ENCODE peak calls at places on chromosomes 12 and 14, in seven cellular contexts. One of them, this sample, is unnamed.

GRCh38 chr12:116389990-116390655 is 112.6 kb upstream of the MED13L start:
- DNase-seq in endothelial cell: no peak
- DNase-seq in stimulated activated CD4-positive, alpha-beta T cell treated with anti-CD3 and anti-CD28 coated beads, Interleukin-4, amount 100 ng/mL, for 1 hour: no peak
- DNase-seq in T-helper 9 cell: no peak
- DNase-seq in SW480: no peak
- DNase-seq in activated effector memory CD4-positive, alpha-beta T cell treated with Interleukin-2 at 50 U/mL for 16 hours: no peak
- DNase-seq in activated CD8-positive, alpha-beta T cell treated with anti-CD3 and anti-CD28 coated beads for 36 hours: no peak
- DNase-seq in this sample: no peak

GRCh38 chr12:109606261-109607028 is 32.9 kb downstream of the MVK start:
- DNase-seq in endothelial cell: no peak
- DNase-seq in stimulated activated CD4-positive, alpha-beta T cell treated with anti-CD3 and anti-CD28 coated beads, Interleukin-4, amount 100 ng/mL, for 1 hour: no peak
- DNase-seq in T-helper 9 cell: no peak
- DNase-seq in SW480: no peak
- DNase-seq in activated effector memory CD4-positive, alpha-beta T cell treated with Interleukin-2 at 50 U/mL for 16 hours: no peak
- DNase-seq in activated CD8-positive, alpha-beta T cell treated with anti-CD3 and anti-CD28 coated beads for 36 hours: no peak
- DNase-seq in this sample: no peak

GRCh38 chr12:123801573-123802178 is 39.6 kb downstream of the DNAH10 start:
- DNase-seq in endothelial cell: no peak
- DNase-seq in stimulated activated CD4-positive, alpha-beta T cell treated with anti-CD3 and anti-CD28 coated beads, Interleukin-4, amount 100 ng/mL, for 1 hour: no peak
- DNase-seq in T-helper 9 cell: no peak
- DNase-seq in SW480: peak
- DNase-seq in activated effector memory CD4-positive, alpha-beta T cell treated with Interleukin-2 at 50 U/mL for 16 hours: no peak
- DNase-seq in activated CD8-positive, alpha-beta T cell treated with anti-CD3 and anti-CD28 coated beads for 36 hours: no peak
- DNase-seq in this sample: no peak

GRCh38 chr12:131869871-131870418 is 24.5 kb upstream of the ULK1 start:
- DNase-seq in endothelial cell: no peak
- DNase-seq in stimulated activated CD4-positive, alpha-beta T cell treated with anti-CD3 and anti-CD28 coated beads, Interleukin-4, amount 100 ng/mL, for 1 hour: no peak
- DNase-seq in T-helper 9 cell: no peak
- DNase-seq in SW480: peak
- DNase-seq in activated effector memory CD4-positive, alpha-beta T cell treated with Interleukin-2 at 50 U/mL for 16 hours: no peak
- DNase-seq in activated CD8-positive, alpha-beta T cell treated with anti-CD3 and anti-CD28 coated beads for 36 hours: no peak
- DNase-seq in this sample: no peak

GRCh38 chr12:66903782-66904396 is 225.0 kb upstream of the GRIP1 start:
- DNase-seq in endothelial cell: no peak
- DNase-seq in stimulated activated CD4-positive, alpha-beta T cell treated with anti-CD3 and anti-CD28 coated beads, Interleukin-4, amount 100 ng/mL, for 1 hour: no peak
- DNase-seq in T-helper 9 cell: no peak
- DNase-seq in SW480: peak
- DNase-seq in activated effector memory CD4-positive, alpha-beta T cell treated with Interleukin-2 at 50 U/mL for 16 hours: no peak
- DNase-seq in activated CD8-positive, alpha-beta T cell treated with anti-CD3 and anti-CD28 coated beads for 36 hours: no peak
- DNase-seq in this sample: no peak

GRCh38 chr14:73258845-73259611 is 21.7 kb downstream of the PAPLN start:
- DNase-seq in endothelial cell: no peak
- DNase-seq in stimulated activated CD4-positive, alpha-beta T cell treated with anti-CD3 and anti-CD28 coated beads, Interleukin-4, amount 100 ng/mL, for 1 hour: no peak
- DNase-seq in T-helper 9 cell: no peak
- DNase-seq in SW480: no peak
- DNase-seq in activated effector memory CD4-positive, alpha-beta T cell treated with Interleukin-2 at 50 U/mL for 16 hours: no peak
- DNase-seq in activated CD8-positive, alpha-beta T cell treated with anti-CD3 and anti-CD28 coated beads for 36 hours: no peak
- DNase-seq in this sample: no peak

GRCh38 chr14:99047436-99048110 is 224.4 kb downstream of the BCL11B start:
- DNase-seq in endothelial cell: no peak
- DNase-seq in stimulated activated CD4-positive, alpha-beta T cell treated with anti-CD3 and anti-CD28 coated beads, Interleukin-4, amount 100 ng/mL, for 1 hour: no peak
- DNase-seq in T-helper 9 cell: no peak
- DNase-seq in SW480: no peak
- DNase-seq in activated effector memory CD4-positive, alpha-beta T cell treated with Interleukin-2 at 50 U/mL for 16 hours: no peak
- DNase-seq in activated CD8-positive, alpha-beta T cell treated with anti-CD3 and anti-CD28 coated beads for 36 hours: peak
- DNase-seq in this sample: no peak

GRCh38 chr14:105093426-105094192 is 28.4 kb upstream of the GPR132 start:
- DNase-seq in endothelial cell: peak
- DNase-seq in stimulated activated CD4-positive, alpha-beta T cell treated with anti-CD3 and anti-CD28 coated beads, Interleukin-4, amount 100 ng/mL, for 1 hour: peak
- DNase-seq in T-helper 9 cell: peak
- DNase-seq in SW480: peak
- DNase-seq in activated effector memory CD4-positive, alpha-beta T cell treated with Interleukin-2 at 50 U/mL for 16 hours: peak
- DNase-seq in activated CD8-positive, alpha-beta T cell treated with anti-CD3 and anti-CD28 coated beads for 36 hours: peak
- DNase-seq in this sample: peak

GRCh38 chr12:3491938-3492867 is 1.2 kb downstream of the PRMT8 start:
- DNase-seq in endothelial cell: peak
- DNase-seq in stimulated activated CD4-positive, alpha-beta T cell treated with anti-CD3 and anti-CD28 coated beads, Interleukin-4, amount 100 ng/mL, for 1 hour: peak
- DNase-seq in T-helper 9 cell: no peak
- DNase-seq in SW480: peak
- DNase-seq in activated effector memory CD4-positive, alpha-beta T cell treated with Interleukin-2 at 50 U/mL for 16 hours: peak
- DNase-seq in activated CD8-positive, alpha-beta T cell treated with anti-CD3 and anti-CD28 coated beads for 36 hours: peak
- DNase-seq in this sample: peak

GRCh38 chr14:57526942-57527341 is 33.3 kb upstream of the CCDC198 start:
- DNase-seq in endothelial cell: peak
- DNase-seq in stimulated activated CD4-positive, alpha-beta T cell treated with anti-CD3 and anti-CD28 coated beads, Interleukin-4, amount 100 ng/mL, for 1 hour: no peak
- DNase-seq in T-helper 9 cell: no peak
- DNase-seq in SW480: no peak
- DNase-seq in activated effector memory CD4-positive, alpha-beta T cell treated with Interleukin-2 at 50 U/mL for 16 hours: no peak
- DNase-seq in activated CD8-positive, alpha-beta T cell treated with anti-CD3 and anti-CD28 coated beads for 36 hours: peak
- DNase-seq in this sample: no peak

GRCh38 chr14:76784881-76785280 is 23.6 kb downstream of the VASH1 start:
- DNase-seq in endothelial cell: peak
- DNase-seq in stimulated activated CD4-positive, alpha-beta T cell treated with anti-CD3 and anti-CD28 coated beads, Interleukin-4, amount 100 ng/mL, for 1 hour: peak
- DNase-seq in T-helper 9 cell: peak
- DNase-seq in SW480: peak
- DNase-seq in activated effector memory CD4-positive, alpha-beta T cell treated with Interleukin-2 at 50 U/mL for 16 hours: peak
- DNase-seq in activated CD8-positive, alpha-beta T cell treated with anti-CD3 and anti-CD28 coated beads for 36 hours: peak
- DNase-seq in this sample: peak

GRCh38 chr14:80679273-80679672 is 262.3 kb downstream of the CEP128 start:
- DNase-seq in endothelial cell: no peak
- DNase-seq in stimulated activated CD4-positive, alpha-beta T cell treated with anti-CD3 and anti-CD28 coated beads, Interleukin-4, amount 100 ng/mL, for 1 hour: no peak
- DNase-seq in T-helper 9 cell: no peak
- DNase-seq in SW480: no peak
- DNase-seq in activated effector memory CD4-positive, alpha-beta T cell treated with Interleukin-2 at 50 U/mL for 16 hours: no peak
- DNase-seq in activated CD8-positive, alpha-beta T cell treated with anti-CD3 and anti-CD28 coated beads for 36 hours: no peak
- DNase-seq in this sample: no peak

GRCh38 chr12:43444940-43445564 is 107.0 kb downstream of the ADAMTS20 start:
- DNase-seq in endothelial cell: peak
- DNase-seq in stimulated activated CD4-positive, alpha-beta T cell treated with anti-CD3 and anti-CD28 coated beads, Interleukin-4, amount 100 ng/mL, for 1 hour: peak
- DNase-seq in T-helper 9 cell: peak
- DNase-seq in SW480: peak
- DNase-seq in activated effector memory CD4-positive, alpha-beta T cell treated with Interleukin-2 at 50 U/mL for 16 hours: no peak
- DNase-seq in activated CD8-positive, alpha-beta T cell treated with anti-CD3 and anti-CD28 coated beads for 36 hours: peak
- DNase-seq in this sample: peak

GRCh38 chr14:68734231-68734732 is 58.6 kb downstream of the ZFP36L1 start:
- DNase-seq in endothelial cell: no peak
- DNase-seq in stimulated activated CD4-positive, alpha-beta T cell treated with anti-CD3 and anti-CD28 coated beads, Interleukin-4, amount 100 ng/mL, for 1 hour: peak
- DNase-seq in T-helper 9 cell: no peak
- DNase-seq in SW480: no peak
- DNase-seq in activated effector memory CD4-positive, alpha-beta T cell treated with Interleukin-2 at 50 U/mL for 16 hours: peak
- DNase-seq in activated CD8-positive, alpha-beta T cell treated with anti-CD3 and anti-CD28 coated beads for 36 hours: peak
- DNase-seq in this sample: peak

GRCh38 chr14:97602438-97603117 is 805.4 kb downstream of the VRK1 start:
- DNase-seq in endothelial cell: peak
- DNase-seq in stimulated activated CD4-positive, alpha-beta T cell treated with anti-CD3 and anti-CD28 coated beads, Interleukin-4, amount 100 ng/mL, for 1 hour: peak
- DNase-seq in T-helper 9 cell: peak
- DNase-seq in SW480: no peak
- DNase-seq in activated effector memory CD4-positive, alpha-beta T cell treated with Interleukin-2 at 50 U/mL for 16 hours: peak
- DNase-seq in activated CD8-positive, alpha-beta T cell treated with anti-CD3 and anti-CD28 coated beads for 36 hours: peak
- DNase-seq in this sample: peak

GRCh38 chr12:93740721-93741120 is 63.5 kb downstream of the CRADD start:
- DNase-seq in endothelial cell: no peak
- DNase-seq in stimulated activated CD4-positive, alpha-beta T cell treated with anti-CD3 and anti-CD28 coated beads, Interleukin-4, amount 100 ng/mL, for 1 hour: no peak
- DNase-seq in T-helper 9 cell: no peak
- DNase-seq in SW480: no peak
- DNase-seq in activated effector memory CD4-positive, alpha-beta T cell treated with Interleukin-2 at 50 U/mL for 16 hours: no peak
- DNase-seq in activated CD8-positive, alpha-beta T cell treated with anti-CD3 and anti-CD28 coated beads for 36 hours: no peak
- DNase-seq in this sample: no peak